ENCODE peak calls at places on chromosomes 13 and 19, in four cellular contexts. E is colonic mucosa, Q is mammary epithelial cell, K is PC-9. V is an unnamed sample.

GRCh38 chr19:47779524-47780214 is 1.2 kb downstream of the SELENOW start:
- DNase-seq in Q (no peak), E (peak; percentile 53), K (no peak), V (peak; percentile 60)

GRCh38 chr19:2602391-2603181 is 99.9 kb downstream of the GNG7 start:
- DNase-seq in Q (peak; percentile 46), E (peak; percentile 46), K (peak; percentile 59), V (peak; percentile 97)

GRCh38 chr19:41860419-41861097 is 503 bp downstream of the RPS19 start:
- DNase-seq in Q (no peak), E (no peak), K (no peak), V (no peak)

GRCh38 chr13:70923863-70924752 is 815.9 kb upstream of the KLHL1 start:
- DNase-seq in Q (no peak), E (no peak), K (no peak), V (no peak)

GRCh38 chr13:42498521-42498920 is 75.4 kb upstream of the TNFSF11 start:
- DNase-seq in E (no peak), Q (no peak), K (no peak), V (no peak)

GRCh38 chr13:112213467-112214245 is 146.7 kb downstream of the SOX1 start:
- DNase-seq in E (peak; percentile 69), Q (no peak), K (no peak), V (peak; percentile 66)

GRCh38 chr13:109816112-109816978 is 30.0 kb upstream of the IRS2 start:
- DNase-seq in K (no peak), E (no peak), Q (peak; percentile 46), V (no peak)

GRCh38 chr13:95502216-95502615 is 50.3 kb upstream of the CLDN10 start:
- DNase-seq in K (no peak), E (no peak), Q (peak; percentile 49), V (no peak)

GRCh38 chr19:27746691-27747380 is 1466.1 kb downstream of the UQCRFS1 start:
- DNase-seq in K (no peak), Q (peak; percentile 15), E (peak; percentile 17), V (peak; percentile 9)

GRCh38 chr19:54138777-54139256 is 1.3 kb downstream of the CNOT3 start:
- DNase-seq in K (no peak), Q (no peak), E (no peak), V (no peak)

GRCh38 chr13:74290324-74290773 is 156.1 kb upstream of the KLF12 start:
- DNase-seq in Q (peak; percentile 97), E (no peak), K (peak; percentile 38), V (peak; percentile 21)

GRCh38 chr19:38057954-38058690 is 151.1 kb downstream of the SIPA1L3 start:
- DNase-seq in K (peak; percentile 77), E (peak; percentile 71), Q (no peak), V (no peak)

GRCh38 chr19:48806518-48806817 is 4.4 kb downstream of the BCAT2 start:
- DNase-seq in Q (no peak), E (peak; percentile 70), K (no peak), V (no peak)

GRCh38 chr19:35222373-35223005 is 6.0 kb downstream of the FAM187B start:
- DNase-seq in Q (peak; percentile 6), E (no peak), K (no peak), V (peak; percentile 70)

GRCh38 chr13:110254151-110254679 is 52.7 kb downstream of the COL4A1 start:
- DNase-seq in Q (no peak), E (peak; percentile 14), K (no peak), V (no peak)

GRCh38 chr19:33472696-33473624 is 48.6 kb downstream of the PEPD start:
- DNase-seq in Q (peak; percentile 60), K (no peak), E (no peak), V (peak; percentile 20)

GRCh38 chr19:10655457-10656312 is 1.5 kb downstream of the ILF3 start:
- DNase-seq in K (peak; percentile 39), Q (peak; percentile 40), E (peak; percentile 42), V (no peak)

GRCh38 chr13:74770361-74770760 is 636.2 kb upstream of the KLF12 start:
- DNase-seq in K (no peak), Q (peak; percentile 81), E (no peak), V (no peak)

GRCh38 chr13:93687261-93687660 is 460.7 kb downstream of the GPC6 start:
- DNase-seq in Q (no peak), K (no peak), E (no peak), V (no peak)

GRCh38 chr13:110574161-110574560 is 12.6 kb upstream of the RAB20 start:
- DNase-seq in K (no peak), E (no peak), Q (peak; percentile 7), V (no peak)

GRCh38 chr19:45676851-45677263 is 8.8 kb downstream of the GIPR start:
- DNase-seq in E (peak; percentile 37), Q (no peak), K (no peak), V (no peak)

GRCh38 chr19:40365010-40365409 is 16.5 kb downstream of the PLD3 start:
- DNase-seq in K (no peak), E (no peak), Q (no peak), V (no peak)
- H3K4me3 ChIP-seq in K (peak overlapping the region; percentile 60), E (no peak overlapping the region), Q (no peak overlapping the region), V (no peak overlapping the region)

DNA sequence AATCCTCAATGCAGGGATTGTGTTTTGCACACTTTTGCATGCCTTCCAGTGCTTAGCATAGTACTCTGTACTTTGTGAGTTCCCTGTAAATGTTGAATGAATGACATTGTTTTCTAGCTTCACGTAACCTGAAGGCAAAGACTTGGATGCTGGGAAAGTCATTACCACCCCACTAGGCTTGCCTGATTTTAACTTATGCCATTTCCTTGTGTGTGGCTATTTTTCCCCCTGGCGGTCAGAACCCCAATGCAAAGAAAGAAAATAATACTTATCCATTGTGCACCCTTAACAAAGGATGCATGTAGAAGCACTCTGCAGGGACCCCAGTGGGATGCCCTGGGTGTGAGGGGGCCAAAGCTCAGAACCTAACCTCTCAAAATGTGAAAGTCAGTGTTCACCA is 1.2 kb upstream of the ENOX1 start:
- DNase-seq in Q (no peak), K (peak; percentile 12), E (no peak), V (no peak)
- TF ChIP-seq CTCF in Q (peak; percentile 62), K (peak; percentile 57), E (no peak), V (no peak)

DNA sequence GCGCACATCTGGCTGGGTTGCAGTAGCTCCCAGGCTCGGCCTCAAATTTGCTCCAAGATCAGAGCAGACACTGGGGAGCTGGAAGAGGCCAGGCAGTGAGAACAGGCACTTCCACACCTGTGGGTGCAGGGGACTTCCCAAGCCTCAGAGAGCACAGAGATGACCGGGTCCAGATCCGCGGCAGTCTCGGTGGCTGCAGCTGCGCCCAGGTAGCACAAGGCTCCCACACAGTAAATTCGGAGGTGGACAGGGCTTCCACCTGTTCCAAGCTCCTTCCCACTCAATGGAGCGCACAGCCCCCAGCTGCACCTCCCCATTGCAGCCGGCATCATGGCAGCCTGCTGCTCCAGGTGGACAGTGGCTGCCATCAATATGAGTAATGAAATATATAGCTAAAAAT is 1417.4 kb upstream of the SLC10A2 start:
- DNase-seq in K (no peak), E (no peak), Q (no peak), V (no peak)
- H3K4me3 ChIP-seq in K (no peak overlapping the region), E (no peak overlapping the region), Q (no peak overlapping the region), V (no peak overlapping the region)

DNA sequence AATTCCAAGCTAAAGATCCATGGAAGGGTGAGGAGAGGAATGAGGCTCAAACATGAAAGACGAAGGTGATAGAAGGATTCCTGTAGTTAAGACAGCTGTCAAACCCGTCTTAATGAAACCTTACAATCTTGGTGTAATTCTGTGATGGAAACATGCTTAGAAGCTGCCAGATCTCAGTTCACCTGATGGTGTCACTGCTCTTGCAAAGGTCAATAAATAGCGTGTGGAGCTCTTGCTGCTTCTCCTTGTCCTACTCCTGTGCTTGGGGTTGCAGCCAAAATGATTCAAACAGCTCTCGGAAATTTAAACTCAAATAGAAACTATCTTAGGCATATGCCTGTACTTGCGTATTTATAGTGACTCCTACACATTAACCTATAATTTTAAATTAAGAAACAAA is 1705.0 kb downstream of the OLFM4 start:
- DNase-seq in K (no peak), E (no peak), Q (no peak), V (no peak)
- TF ChIP-seq CTCF in K (no peak), E (no peak), Q (no peak), V (no peak)

GRCh38 chr19:58203814-58204475 is 21.1 kb downstream of the ZNF274 start:
- DNase-seq in E (no peak), Q (no peak), K (no peak), V (no peak)

GRCh38 chr19:58209577-58209976 is 19.1 kb upstream of the ZNF544 start:
- DNase-seq in Q (no peak), E (no peak), K (no peak), V (no peak)

DNA sequence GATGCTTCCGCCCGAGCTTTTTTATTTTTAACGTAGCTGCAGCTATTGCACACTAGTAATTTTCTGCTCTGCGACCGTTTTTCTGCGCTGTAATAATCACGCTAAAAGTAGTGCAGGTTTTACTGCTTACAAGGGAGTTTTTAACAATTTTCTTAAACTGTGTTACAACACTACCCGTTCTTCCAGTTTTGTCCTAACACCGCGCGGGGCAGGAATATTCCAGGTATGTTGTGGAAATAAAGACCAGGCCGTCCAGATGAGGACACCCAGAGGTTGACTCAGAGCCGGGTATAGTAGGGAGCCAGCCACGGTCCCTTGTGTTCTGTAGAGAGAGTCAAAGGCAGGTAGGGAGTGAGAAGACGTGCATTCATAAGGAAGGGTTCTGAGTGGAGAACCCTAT is 21.7 kb downstream of the ZNF274 start:
- DNase-seq in E (no peak), Q (no peak), K (no peak), V (no peak)
- H3K4me3 ChIP-seq in E (no peak overlapping the region), Q (no peak overlapping the region), K (no peak overlapping the region), V (no peak overlapping the region)

GRCh38 chr13:113903912-113904311 is 40.0 kb upstream of the GAS6 start:
- DNase-seq in E (peak; percentile 5), Q (no peak), K (no peak), V (peak; percentile 2)
- TF ChIP-seq CTCF in E (no peak), Q (no peak), K (no peak), V (no peak)

GRCh38 chr19:17832443-17833208 is 11.3 kb upstream of the INSL3 start:
- DNase-seq in E (no peak), K (no peak), Q (no peak), V (no peak)

GRCh38 chr19:17826508-17827056 is 5.3 kb upstream of the INSL3 start:
- DNase-seq in Q (no peak), K (no peak), E (no peak), V (no peak)

GRCh38 chr19:17831419-17831888 is 10.1 kb upstream of the INSL3 start:
- DNase-seq in Q (no peak), E (no peak), K (peak; percentile 19), V (no peak)

GRCh38 chr19:17830567-17831418 is 9.5 kb upstream of the INSL3 start:
- DNase-seq in E (peak; percentile 92), K (peak; percentile 94), Q (no peak), V (no peak)

GRCh38 chr19:17829855-17830566 is 8.7 kb upstream of the INSL3 start:
- DNase-seq in K (peak; percentile 82), E (peak; percentile 63), Q (no peak), V (no peak)
- H3K4me3 ChIP-seq in K (peak overlapping the region; percentile 67), E (peak overlapping the region; percentile 20), Q (no peak overlapping the region), V (no peak overlapping the region)

GRCh38 chr19:50500060-50500752 is 10.8 kb downstream of the JOSD2 start:
- DNase-seq in K (no peak), E (no peak), Q (no peak), V (no peak)
- TF ChIP-seq CTCF in K (no peak), E (no peak), Q (no peak), V (no peak)